ENCODE peak calls at places on chromosomes 16 and 17, in five cellular contexts. P is SK-N-SH, V is colonic mucosa, Y is T follicular helper cell, E is retina. Z is an unnamed sample.
A peak's percentile ranks its signal among the peaks of the same experiment; 100 is the strongest.

GRCh38 chr17:27446569-27447301 is 9.5 kb upstream of the KSR1 start:
- DNase-seq in P (peak; percentile 54), E (no peak), Y (no peak), V (no peak), Z (peak; percentile 80)

GRCh38 chr17:3738562-3739295 is 15.0 kb downstream of the HASPIN start:
- DNase-seq in Y (peak; percentile 40), P (no peak), V (peak; percentile 62), E (peak; percentile 45), Z (no peak)

GRCh38 chr17:65389956-65390355 is 171.5 kb downstream of the AXIN2 start:
- DNase-seq in V (no peak), Y (no peak), P (no peak), E (no peak), Z (peak; percentile 50)

GRCh38 chr17:1087381-1088241 is 90.7 kb downstream of the TIMM22 start:
- DNase-seq in Y (no peak), V (peak; percentile 89), E (peak; percentile 74), P (peak; percentile 89), Z (no peak)

GRCh38 chr17:59329558-59330313 is 1.7 kb upstream of the YPEL2 start:
- DNase-seq in E (peak; percentile 72), V (peak; percentile 64), P (peak; percentile 81), Y (peak; percentile 20), Z (peak; percentile 70)

GRCh38 chr17:76193616-76194015 is 46.7 kb downstream of the RNF157 start:
- DNase-seq in E (peak; percentile 7), Y (no peak), P (peak; percentile 81), V (no peak), Z (no peak)

GRCh38 chr16:19601083-19601976 is 45.8 kb downstream of the VPS35L start:
- DNase-seq in P (peak; percentile 47), V (peak; percentile 33), E (peak; percentile 52), Y (peak; percentile 6), Z (peak; percentile 9)

GRCh38 chr17:74024871-74025531 is 178.5 kb upstream of the RPL38 start:
- DNase-seq in Y (no peak), P (no peak), V (no peak), E (no peak), Z (no peak)

GRCh38 chr16:88561485-88562369 is 8.5 kb upstream of the ZC3H18 start:
- DNase-seq in E (peak; percentile 74), Y (peak; percentile 36), P (peak; percentile 91), V (peak; percentile 37), Z (peak; percentile 78)

GRCh38 chr16:66933776-66934137 is 445 bp downstream of the CIAO2B start:
- DNase-seq in P (no peak), V (no peak), Y (no peak), E (no peak), Z (peak; percentile 32)

GRCh38 chr16:35733971-35734702 is 2274.7 kb downstream of the TP53TG3F start:
- DNase-seq in P (no peak), Y (no peak), V (no peak), E (no peak), Z (no peak)

GRCh38 chr17:78337244-78338109 is 22.4 kb downstream of the SOCS3 start:
- DNase-seq in V (peak; percentile 23), Y (no peak), E (no peak), P (no peak), Z (peak; percentile 77)

GRCh38 chr17:62562656-62563055 is 64.8 kb upstream of the MRC2 start:
- DNase-seq in E (no peak), Y (no peak), V (peak; percentile 31), P (no peak), Z (no peak)

GRCh38 chr17:2598166-2598565 is 4.7 kb downstream of the PAFAH1B1 start:
- DNase-seq in V (no peak), P (no peak), Y (no peak), E (no peak), Z (peak; percentile 47)

GRCh38 chr16:81175325-81175891 is 63.1 kb upstream of the BCO1 start:
- DNase-seq in P (no peak), Y (no peak), E (no peak), V (no peak), Z (peak; percentile 61)

GRCh38 chr17:28338056-28338768 is 2.7 kb downstream of the TNFAIP1 start:
- DNase-seq in E (no peak), P (no peak), Y (no peak), V (no peak), Z (peak; percentile 68)

GRCh38 chr16:71762186-71762585 is 37.7 kb upstream of the PHLPP2 start:
- DNase-seq in P (no peak), V (no peak), E (no peak), Y (no peak), Z (peak; percentile 58)

GRCh38 chr17:47066841-47067682 is 88.0 kb upstream of the RPRML start:
- DNase-seq in P (peak; percentile 99), V (peak; percentile 81), E (peak; percentile 88), Y (peak; percentile 66), Z (peak; percentile 96)

GRCh38 chr17:7290685-7291084 is 3.8 kb downstream of the YBX2 start:
- DNase-seq in V (no peak), E (no peak), P (no peak), Y (no peak), Z (peak; percentile 10)

GRCh38 chr17:62627219-62627903 is at the start of gene MRC2:
- DNase-seq in V (peak; percentile 50), P (peak; percentile 93), Y (no peak), E (peak; percentile 79), Z (peak; percentile 86)

GRCh38 chr17:68771867-68772515 is 170.8 kb upstream of the FAM20A start:
- DNase-seq in V (peak; percentile 25), P (peak; percentile 52), Y (no peak), E (peak; percentile 50), Z (peak; percentile 48)

GRCh38 chr17:76437467-76438402 is 15.2 kb downstream of the UBE2O start:
- DNase-seq in V (no peak), Y (no peak), E (no peak), P (no peak), Z (no peak)

GRCh38 chr17:34637548-34638525 is 58.5 kb downstream of the TMEM132E start:
- DNase-seq in E (peak; percentile 91), Y (peak; percentile 69), V (peak; percentile 82), P (peak; percentile 92), Z (peak; percentile 61)

GRCh38 chr17:62704381-62704971 is 77.0 kb downstream of the MRC2 start:
- DNase-seq in P (no peak), E (peak; percentile 71), Y (no peak), V (peak; percentile 68), Z (no peak)

GRCh38 chr17:76208120-76208519 is 32.2 kb downstream of the RNF157 start:
- DNase-seq in E (no peak), V (no peak), P (no peak), Y (no peak), Z (no peak)

GRCh38 chr16:72036098-72036497 is 18.2 kb upstream of the HP start:
- DNase-seq in Y (no peak), V (no peak), P (no peak), E (no peak), Z (no peak)

GRCh38 chr16:31876955-31877828 is 3.6 kb downstream of the ZNF267 start:
- DNase-seq in V (no peak), E (no peak), P (no peak), Y (peak; percentile 33), Z (peak; percentile 76)

GRCh38 chr17:43556292-43556691 is 10.2 kb upstream of the ETV4 start:
- DNase-seq in E (no peak), V (peak; percentile 79), P (no peak), Y (no peak), Z (no peak)

GRCh38 chr16:28494141-28494851 is at the start of gene APOBR:
- DNase-seq in V (peak; percentile 80), P (no peak), Y (peak; percentile 83), E (no peak), Z (no peak)

GRCh38 chr17:57313276-57313835 is 57.0 kb downstream of the MSI2 start:
- DNase-seq in P (no peak), V (no peak), E (no peak), Y (no peak), Z (no peak)

GRCh38 chr16:46972429-46972970 is 974 bp downstream of the DNAJA2 start:
- DNase-seq in E (no peak), Y (no peak), V (no peak), P (peak; percentile 55), Z (peak; percentile 37)

GRCh38 chr16:75131081-75131480 is 14.5 kb upstream of the LDHD start:
- DNase-seq in V (no peak), E (no peak), P (no peak), Y (no peak), Z (no peak)

GRCh38 chr16:30437511-30438046 is 7.7 kb upstream of the DCTPP1 start:
- DNase-seq in P (no peak), V (peak; percentile 43), Y (no peak), E (no peak), Z (no peak)

GRCh38 chr17:57747221-57748017 is 2.3 kb upstream of the CCDC182 start:
- DNase-seq in E (peak; percentile 74), Y (peak; percentile 5), P (peak; percentile 89), V (peak; percentile 23), Z (peak; percentile 60)

Z was measured in hepatic stellate cell.